ENCODE peak calls at places on chromosomes 6 and 20, in four cellular contexts. One of them, this sample, is unnamed.

GRCh38 chr6:69795469-69796080 is 1.2 kb downstream of the LMBRD1 start:
- DNase-seq in HCT116: no peak
- DNase-seq in prostate gland: no peak
- DNase-seq in IMR-90: no peak
- DNase-seq in this sample: no peak

GRCh38 chr6:20542927-20543602 is 8.8 kb downstream of the CDKAL1 start:
- DNase-seq in HCT116: no peak
- DNase-seq in prostate gland: no peak
- DNase-seq in IMR-90: peak
- DNase-seq in this sample: no peak

GRCh38 chr20:37202267-37202943 is 23.1 kb upstream of the MROH8 start:
- DNase-seq in HCT116: peak
- DNase-seq in prostate gland: peak
- DNase-seq in IMR-90: peak
- DNase-seq in this sample: no peak

GRCh38 chr6:56727097-56727845 is 84.6 kb upstream of the DST start:
- DNase-seq in HCT116: no peak
- DNase-seq in prostate gland: no peak
- DNase-seq in IMR-90: no peak
- DNase-seq in this sample: no peak

GRCh38 chr6:110083875-110084585 is 95.4 kb downstream of the WASF1 start:
- DNase-seq in HCT116: no peak
- DNase-seq in prostate gland: no peak
- DNase-seq in IMR-90: no peak
- DNase-seq in this sample: no peak

GRCh38 chr6:25876203-25876602 is 2.2 kb upstream of the SLC17A3 start:
- DNase-seq in HCT116: no peak
- DNase-seq in prostate gland: no peak
- DNase-seq in IMR-90: no peak
- DNase-seq in this sample: no peak

GRCh38 chr20:45892049-45892816 is 1.1 kb downstream of the CTSA start:
- DNase-seq in HCT116: no peak
- DNase-seq in prostate gland: no peak
- DNase-seq in IMR-90: peak
- DNase-seq in this sample: no peak

GRCh38 chr20:21082584-21082983 is 23.6 kb downstream of the LINC00237 start:
- DNase-seq in HCT116: no peak
- DNase-seq in prostate gland: no peak
- DNase-seq in IMR-90: no peak
- DNase-seq in this sample: no peak

GRCh38 chr20:50226093-50226974 is 35.7 kb downstream of the CEBPB start:
- DNase-seq in HCT116: no peak
- DNase-seq in prostate gland: no peak
- DNase-seq in IMR-90: peak
- DNase-seq in this sample: no peak

GRCh38 chr6:139653136-139653535 is 278.7 kb upstream of the CITED2 start:
- DNase-seq in HCT116: no peak
- DNase-seq in prostate gland: no peak
- DNase-seq in IMR-90: no peak
- DNase-seq in this sample: no peak

GRCh38 chr6:88662163-88662580 is 301.2 kb downstream of the RNGTT start:
- DNase-seq in HCT116: peak
- DNase-seq in prostate gland: no peak
- DNase-seq in IMR-90: no peak
- DNase-seq in this sample: peak

GRCh38 chr6:47250302-47250701 is 59.4 kb downstream of the TNFRSF21 start:
- DNase-seq in HCT116: no peak
- DNase-seq in prostate gland: no peak
- DNase-seq in IMR-90: no peak
- DNase-seq in this sample: no peak

GRCh38 chr6:42936398-42936797 is 7.1 kb downstream of the CNPY3 start:
- DNase-seq in HCT116: no peak
- DNase-seq in prostate gland: no peak
- DNase-seq in IMR-90: no peak
- DNase-seq in this sample: peak

GRCh38 chr6:2733324-2733723 is 17.4 kb downstream of the MYLK4 start:
- DNase-seq in HCT116: no peak
- DNase-seq in prostate gland: no peak
- DNase-seq in IMR-90: peak
- DNase-seq in this sample: peak

GRCh38 chr6:156949376-156949775 is 172.2 kb downstream of the ARID1B start:
- DNase-seq in HCT116: peak
- DNase-seq in prostate gland: no peak
- DNase-seq in IMR-90: peak
- DNase-seq in this sample: no peak

GRCh38 chr6:52417675-52418111 is 2.4 kb upstream of the EFHC1 start:
- DNase-seq in HCT116: no peak
- DNase-seq in prostate gland: no peak
- DNase-seq in IMR-90: peak
- DNase-seq in this sample: no peak

GRCh38 chr6:98924647-98925046 is 23.1 kb downstream of the FBXL4 start:
- DNase-seq in HCT116: no peak
- DNase-seq in prostate gland: no peak
- DNase-seq in IMR-90: no peak
- DNase-seq in this sample: peak

GRCh38 chr20:48941467-48941866 is 20.0 kb downstream of the ARFGEF2 start:
- DNase-seq in HCT116: no peak
- DNase-seq in prostate gland: no peak
- DNase-seq in IMR-90: no peak
- DNase-seq in this sample: no peak

GRCh38 chr20:53735536-53736050 is 142.0 kb upstream of the ZNF217 start:
- DNase-seq in HCT116: no peak
- DNase-seq in prostate gland: no peak
- DNase-seq in IMR-90: peak
- DNase-seq in this sample: no peak

GRCh38 chr6:151056230-151056907 is 183.4 kb upstream of the AKAP12 start:
- DNase-seq in HCT116: no peak
- DNase-seq in prostate gland: no peak
- DNase-seq in IMR-90: no peak
- DNase-seq in this sample: peak

GRCh38 chr6:41426438-41426851 is 91.0 kb downstream of the NCR2 start:
- DNase-seq in HCT116: no peak
- DNase-seq in prostate gland: no peak
- DNase-seq in IMR-90: no peak
- DNase-seq in this sample: no peak

GRCh38 chr20:61223121-61223520 is 28.9 kb upstream of the CDH4 start:
- DNase-seq in HCT116: no peak
- DNase-seq in prostate gland: no peak
- DNase-seq in IMR-90: no peak
- DNase-seq in this sample: no peak

GRCh38 chr6:137045221-137045789 is 540 bp upstream of the IL20RA start:
- DNase-seq in HCT116: no peak
- DNase-seq in prostate gland: no peak
- DNase-seq in IMR-90: no peak
- DNase-seq in this sample: no peak

GRCh38 chr6:109322825-109323580 is 59.3 kb downstream of the CD164 start:
- DNase-seq in HCT116: no peak
- DNase-seq in prostate gland: peak
- DNase-seq in IMR-90: no peak
- DNase-seq in this sample: no peak

GRCh38 chr6:11632231-11632630 is 94.7 kb downstream of the TMEM170B start:
- DNase-seq in HCT116: peak
- DNase-seq in prostate gland: no peak
- DNase-seq in IMR-90: peak
- DNase-seq in this sample: no peak

GRCh38 chr20:3470627-3471396 is at the start of gene ATRN:
- DNase-seq in HCT116: peak
- DNase-seq in prostate gland: peak
- DNase-seq in IMR-90: peak
- DNase-seq in this sample: peak
- TF ChIP-seq POLR2A in HCT116: peak
- TF ChIP-seq POLR2A in prostate gland: peak
- TF ChIP-seq POLR2A in IMR-90: peak
- TF ChIP-seq POLR2A in this sample: peak

GRCh38 chr20:26208296-26209091 is 511.8 kb upstream of the ZNF337 start:
- DNase-seq in HCT116: no peak
- DNase-seq in prostate gland: no peak
- DNase-seq in IMR-90: no peak
- DNase-seq in this sample: peak
- TF ChIP-seq POLR2A in HCT116: no peak
- TF ChIP-seq POLR2A in prostate gland: no peak
- TF ChIP-seq POLR2A in IMR-90: no peak
- TF ChIP-seq POLR2A in this sample: no peak

GRCh38 chr6:8102122-8102958 is at the start of gene EEF1E1:
- DNase-seq in HCT116: peak
- DNase-seq in prostate gland: peak
- DNase-seq in IMR-90: peak
- DNase-seq in this sample: peak
- TF ChIP-seq POLR2A in HCT116: peak
- TF ChIP-seq POLR2A in prostate gland: no peak
- TF ChIP-seq POLR2A in IMR-90: peak
- TF ChIP-seq POLR2A in this sample: peak

GRCh38 chr6:5995705-5996686 is 10.7 kb downstream of the NRN1 start:
- DNase-seq in HCT116: no peak
- DNase-seq in prostate gland: no peak
- DNase-seq in IMR-90: peak
- DNase-seq in this sample: peak
- TF ChIP-seq POLR2A in HCT116: no peak
- TF ChIP-seq POLR2A in prostate gland: no peak
- TF ChIP-seq POLR2A in IMR-90: no peak
- TF ChIP-seq POLR2A in this sample: no peak

DNA sequence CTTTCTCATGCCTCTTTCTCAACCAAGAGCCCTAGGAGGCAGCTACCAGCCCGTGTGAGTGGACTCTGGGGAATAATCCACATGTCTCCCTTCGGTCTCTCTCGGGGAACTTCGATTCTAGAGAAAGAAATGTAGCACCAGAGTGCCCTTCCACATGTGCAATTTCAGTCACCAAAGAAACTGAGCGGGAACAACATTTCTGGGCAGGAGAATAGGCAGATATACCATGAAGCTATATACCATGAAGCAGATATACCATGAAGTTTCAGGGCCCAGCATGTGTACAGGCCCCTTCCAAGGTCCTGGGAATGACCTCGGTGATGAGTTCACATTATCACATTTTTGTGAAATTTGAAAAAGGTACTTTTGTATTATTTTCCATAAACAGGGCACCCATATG is 60.8 kb downstream of the PDE10A start:
- DNase-seq in HCT116: no peak
- DNase-seq in prostate gland: no peak
- DNase-seq in IMR-90: no peak
- DNase-seq in this sample: no peak
- TF ChIP-seq POLR2A in HCT116: no peak
- TF ChIP-seq POLR2A in prostate gland: no peak
- TF ChIP-seq POLR2A in IMR-90: no peak
- TF ChIP-seq POLR2A in this sample: no peak

This sample was measured in right lobe of liver.